ENCODE peak calls at places on chromosomes 6 and 20, in nine cellular contexts. G is heart right ventricle; E is cardiac muscle cell; H is CD8-positive, alpha-beta T cell; Y is fibroblast of lung; V is upper lobe of right lung; X is prostate gland; I is uterus; U is transverse colon. S is an unnamed sample.

GRCh38 chr6:939526-940252 is 246.8 kb upstream of the EXOC2 start:
- DNase-seq in H (no peak), V (no peak), X (no peak), G (no peak), Y (no peak), E (no peak), U (no peak), I (no peak), S (no peak)

GRCh38 chr6:75602164-75602896 is 650 bp downstream of the SENP6 start:
- DNase-seq in E (peak; percentile 62), Y (peak; percentile 65), H (peak; percentile 63), I (peak; percentile 39), V (no peak), X (peak; percentile 28), G (peak; percentile 58), U (peak; percentile 33), S (no peak)

GRCh38 chr20:52972965-52973819 is 1.0 kb downstream of the TSHZ2 start:
- DNase-seq in E (peak; percentile 69), U (no peak), I (peak; percentile 38), V (no peak), X (peak; percentile 17), G (peak; percentile 19), H (peak; percentile 22), Y (no peak), S (no peak)

GRCh38 chr6:71124340-71124739 is 164.3 kb upstream of the OGFRL1 start:
- DNase-seq in X (no peak), I (no peak), U (no peak), G (no peak), E (no peak), Y (peak; percentile 55), V (no peak), H (no peak), S (no peak)

GRCh38 chr6:170464524-170464979 is 88.6 kb downstream of the PSMB1 start:
- DNase-seq in Y (no peak), H (peak; percentile 35), I (no peak), E (no peak), U (no peak), V (peak; percentile 43), X (no peak), G (no peak), S (no peak)

GRCh38 chr20:58174708-58175287 is 53.7 kb downstream of the ANKRD60 start:
- DNase-seq in E (no peak), H (no peak), V (no peak), U (peak; percentile 13), G (peak; percentile 60), I (peak; percentile 80), Y (no peak), X (no peak), S (peak; percentile 47)

GRCh38 chr6:112522600-112522999 is 175.5 kb downstream of the RFPL4B start:
- DNase-seq in H (no peak), U (no peak), I (no peak), Y (peak; percentile 12), X (no peak), E (no peak), V (no peak), G (no peak), S (no peak)

GRCh38 chr20:2799688-2800589 is 488 bp downstream of the CPXM1 start:
- DNase-seq in G (no peak), U (no peak), V (no peak), H (no peak), X (no peak), I (no peak), E (peak; percentile 22), Y (peak; percentile 16), S (no peak)

GRCh38 chr6:12818324-12818723 is 101.8 kb downstream of the PHACTR1 start:
- DNase-seq in H (no peak), V (no peak), I (no peak), Y (peak; percentile 65), X (no peak), U (no peak), G (no peak), E (no peak), S (no peak)

GRCh38 chr20:341682-342081 is 5.2 kb upstream of the NRSN2 start:
- DNase-seq in G (no peak), U (no peak), E (no peak), Y (peak; percentile 87), X (no peak), V (no peak), I (no peak), H (no peak), S (no peak)

GRCh38 chr6:105276374-105276773 is 96.6 kb upstream of the POPDC3 start:
- DNase-seq in I (no peak), Y (no peak), E (no peak), V (no peak), X (no peak), G (no peak), H (no peak), U (no peak), S (no peak)

GRCh38 chr20:32168184-32168910 is 39.2 kb downstream of the PLAGL2 start:
- DNase-seq in E (peak; percentile 75), Y (peak; percentile 54), I (no peak), X (no peak), U (no peak), G (no peak), V (peak; percentile 7), H (no peak), S (no peak)

GRCh38 chr6:20846602-20847028 is 312.4 kb downstream of the CDKAL1 start:
- DNase-seq in Y (peak; percentile 62), E (no peak), H (no peak), G (no peak), X (no peak), U (no peak), V (no peak), I (no peak), S (no peak)

GRCh38 chr6:44387346-44388134 is at the start of gene CDC5L:
- DNase-seq in X (peak; percentile 94), Y (peak; percentile 99), H (peak; percentile 91), I (peak; percentile 98), G (peak; percentile 91), V (peak; percentile 94), U (peak; percentile 95), E (peak; percentile 99), S (peak; percentile 86)

GRCh38 chr6:121615493-121615892 is 180.0 kb downstream of the GJA1 start:
- DNase-seq in G (no peak), Y (no peak), H (no peak), V (no peak), E (no peak), U (no peak), I (no peak), X (no peak), S (no peak)
- TF ChIP-seq CTCF in G (no peak), Y (no peak), H (no peak), V (no peak), E (no peak), U (no peak), I (no peak), X (no peak), S (no peak)

GRCh38 chr6:117546674-117547073 is 55.6 kb downstream of the GOPC start:
- DNase-seq in Y (no peak), U (no peak), V (no peak), H (no peak), X (no peak), E (no peak), G (no peak), I (no peak), S (no peak)

GRCh38 chr6:117545161-117545595 is 57.1 kb downstream of the GOPC start:
- DNase-seq in G (no peak), H (no peak), E (no peak), V (no peak), I (no peak), X (no peak), Y (peak; percentile 76), U (no peak), S (no peak)

GRCh38 chr6:117542493-117542892 is 59.8 kb downstream of the GOPC start:
- DNase-seq in H (no peak), E (no peak), V (no peak), Y (no peak), U (no peak), X (no peak), G (no peak), I (no peak), S (no peak)

GRCh38 chr6:117547688-117548621 is 54.4 kb downstream of the GOPC start:
- DNase-seq in E (no peak), V (peak; percentile 65), X (peak; percentile 42), H (peak; percentile 55), Y (peak; percentile 65), G (peak; percentile 67), U (peak; percentile 57), I (peak; percentile 36), S (peak; percentile 23)

GRCh38 chr6:117544725-117545124 is 57.6 kb downstream of the GOPC start:
- DNase-seq in H (no peak), V (no peak), Y (no peak), G (no peak), E (peak; percentile 53), U (no peak), I (no peak), X (no peak), S (no peak)
- H3K36me3 ChIP-seq in H (no peaks in the 10 kb centered on the region), V (peaks cover 71% of the 10 kb centered on the region), Y (peaks cover 20% of the 10 kb centered on the region), G (peaks cover 76% of the 10 kb centered on the region), E (no peaks in the 10 kb centered on the region), U (no peaks in the 10 kb centered on the region), I (no peaks in the 10 kb centered on the region), X (no peaks in the 10 kb centered on the region), S (no peaks in the 10 kb centered on the region)

GRCh38 chr20:19781235-19781634 is 23.2 kb downstream of the RIN2 start:
- DNase-seq in I (no peak), Y (no peak), E (no peak), G (no peak), H (no peak), U (no peak), X (no peak), V (no peak), S (no peak)

GRCh38 chr20:19780261-19780660 is 22.2 kb downstream of the RIN2 start:
- DNase-seq in U (no peak), H (no peak), G (no peak), Y (no peak), X (no peak), I (no peak), E (no peak), V (no peak), S (no peak)

GRCh38 chr20:19777981-19778380 is 19.9 kb downstream of the RIN2 start:
- DNase-seq in X (no peak), U (no peak), H (no peak), G (no peak), I (no peak), E (no peak), Y (no peak), V (no peak), S (no peak)

GRCh38 chr20:19778404-19778803 is 20.3 kb downstream of the RIN2 start:
- DNase-seq in X (no peak), Y (no peak), H (no peak), E (no peak), V (no peak), I (no peak), U (no peak), G (no peak), S (no peak)

DNA sequence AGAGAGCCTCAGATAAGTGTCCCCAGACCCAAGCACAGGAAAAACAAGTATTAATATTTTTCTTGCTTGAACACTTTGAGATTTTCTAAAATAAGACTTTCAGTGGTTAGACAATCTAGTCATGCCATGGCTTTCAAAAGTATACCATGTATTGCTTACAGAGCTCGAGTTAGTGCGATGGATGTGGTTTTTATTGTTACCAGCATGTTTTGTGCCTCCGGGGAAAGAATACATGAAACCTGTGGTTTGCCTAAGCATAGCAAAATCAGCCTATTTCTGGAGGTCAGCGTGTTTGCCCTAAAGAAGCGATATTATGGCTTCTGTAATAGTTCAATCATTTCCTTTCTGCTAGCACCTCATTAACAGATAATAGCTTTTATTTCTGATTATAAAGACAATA is 21.6 kb downstream of the RIN2 start:
- DNase-seq in E (no peak), U (no peak), V (no peak), G (no peak), H (no peak), Y (no peak), I (no peak), X (no peak), S (no peak)
- H3K27ac ChIP-seq in E (peak overlapping the region; percentile 2), U (no peak overlapping the region), V (no peak overlapping the region), G (peak overlapping the region; percentile 38), H (no peak overlapping the region), Y (no peak overlapping the region), I (no peak overlapping the region), X (no peak overlapping the region), S (no peak overlapping the region)

GRCh38 chr6:145814501-145815350 is at the start of gene FBXO30:
- DNase-seq in E (peak; percentile 90), X (peak; percentile 80), I (peak; percentile 84), G (peak; percentile 92), Y (peak; percentile 87), U (peak; percentile 89), V (peak; percentile 94), H (peak; percentile 81), S (peak; percentile 37)
- TF ChIP-seq CTCF in E (peak; percentile 9), X (peak; percentile 22), I (peak; percentile 30), G (no peak), Y (peak; percentile 4), U (peak; percentile 40), V (no peak), H (peak; percentile 33), S (peak; percentile 36)

S was measured in thoracic aorta.